ENCODE peak calls at places on chromosomes 4 and X, in seven cellular contexts. One of them, this sample, is unnamed.

GRCh38 chr4:183517781-183518180 is 12.9 kb downstream of the ING2 start:
- DNase-seq in A549: no peak
- DNase-seq in SK-N-SH: no peak
- DNase-seq in GM12878: no peak
- DNase-seq in IMR-90: peak
- DNase-seq in H1: no peak
- DNase-seq in HepG2: no peak
- DNase-seq in this sample: no peak

GRCh38 chr4:153273736-153274135 is 69.5 kb downstream of the TRIM2 start:
- DNase-seq in HepG2: no peak
- DNase-seq in H1: no peak
- DNase-seq in GM12878: no peak
- DNase-seq in A549: no peak
- DNase-seq in SK-N-SH: no peak
- DNase-seq in IMR-90: no peak
- DNase-seq in this sample: no peak

GRCh38 chrX:153863251-153863991 is 22.6 kb downstream of the L1CAM start:
- DNase-seq in H1: no peak
- DNase-seq in A549: no peak
- DNase-seq in IMR-90: no peak
- DNase-seq in GM12878: no peak
- DNase-seq in HepG2: no peak
- DNase-seq in SK-N-SH: peak
- DNase-seq in this sample: no peak

GRCh38 chr4:36226430-36227227 is 17.7 kb downstream of the ARAP2 start:
- DNase-seq in HepG2: no peak
- DNase-seq in H1: no peak
- DNase-seq in GM12878: no peak
- DNase-seq in SK-N-SH: no peak
- DNase-seq in IMR-90: no peak
- DNase-seq in A549: no peak
- DNase-seq in this sample: no peak

GRCh38 chrX:11111947-11112346 is 815 bp downstream of the HCCS start:
- DNase-seq in H1: no peak
- DNase-seq in A549: no peak
- DNase-seq in SK-N-SH: no peak
- DNase-seq in GM12878: no peak
- DNase-seq in HepG2: no peak
- DNase-seq in IMR-90: no peak
- DNase-seq in this sample: no peak

GRCh38 chr4:30429813-30430466 is 290.2 kb upstream of the PCDH7 start:
- DNase-seq in HepG2: no peak
- DNase-seq in IMR-90: peak
- DNase-seq in H1: no peak
- DNase-seq in GM12878: no peak
- DNase-seq in SK-N-SH: no peak
- DNase-seq in A549: no peak
- DNase-seq in this sample: no peak

GRCh38 chrX:23332101-23332887 is 2.4 kb upstream of the PTCHD1 start:
- DNase-seq in HepG2: no peak
- DNase-seq in SK-N-SH: peak
- DNase-seq in A549: no peak
- DNase-seq in IMR-90: no peak
- DNase-seq in H1: peak
- DNase-seq in GM12878: no peak
- DNase-seq in this sample: no peak

GRCh38 chr4:163941221-163941865 is 446.9 kb downstream of the TMA16 start:
- DNase-seq in SK-N-SH: no peak
- DNase-seq in A549: no peak
- DNase-seq in GM12878: no peak
- DNase-seq in HepG2: no peak
- DNase-seq in IMR-90: no peak
- DNase-seq in H1: no peak
- DNase-seq in this sample: no peak

GRCh38 chr4:105186701-105187158 is 40.1 kb downstream of the TET2 start:
- DNase-seq in IMR-90: peak
- DNase-seq in A549: no peak
- DNase-seq in H1: no peak
- DNase-seq in SK-N-SH: no peak
- DNase-seq in GM12878: no peak
- DNase-seq in HepG2: no peak
- DNase-seq in this sample: no peak

GRCh38 chrX:85223359-85223758 is 20.2 kb downstream of the SATL1 start:
- DNase-seq in SK-N-SH: no peak
- DNase-seq in A549: no peak
- DNase-seq in HepG2: no peak
- DNase-seq in H1: no peak
- DNase-seq in IMR-90: no peak
- DNase-seq in GM12878: no peak
- DNase-seq in this sample: no peak

GRCh38 chrX:21960569-21960968 is 20.1 kb downstream of the SMS start:
- DNase-seq in GM12878: no peak
- DNase-seq in H1: no peak
- DNase-seq in IMR-90: no peak
- DNase-seq in SK-N-SH: no peak
- DNase-seq in A549: no peak
- DNase-seq in HepG2: peak
- DNase-seq in this sample: peak

GRCh38 chrX:21958187-21958586 is 17.7 kb downstream of the SMS start:
- DNase-seq in IMR-90: no peak
- DNase-seq in GM12878: no peak
- DNase-seq in A549: no peak
- DNase-seq in HepG2: no peak
- DNase-seq in SK-N-SH: no peak
- DNase-seq in H1: no peak
- DNase-seq in this sample: no peak

GRCh38 chrX:21961142-21961541 is 20.6 kb downstream of the SMS start:
- DNase-seq in HepG2: no peak
- DNase-seq in H1: no peak
- DNase-seq in SK-N-SH: no peak
- DNase-seq in GM12878: no peak
- DNase-seq in A549: no peak
- DNase-seq in IMR-90: no peak
- DNase-seq in this sample: peak

GRCh38 chrX:21958888-21959287 is 18.4 kb downstream of the SMS start:
- DNase-seq in GM12878: no peak
- DNase-seq in A549: no peak
- DNase-seq in SK-N-SH: no peak
- DNase-seq in HepG2: no peak
- DNase-seq in H1: no peak
- DNase-seq in IMR-90: peak
- DNase-seq in this sample: no peak

DNA sequence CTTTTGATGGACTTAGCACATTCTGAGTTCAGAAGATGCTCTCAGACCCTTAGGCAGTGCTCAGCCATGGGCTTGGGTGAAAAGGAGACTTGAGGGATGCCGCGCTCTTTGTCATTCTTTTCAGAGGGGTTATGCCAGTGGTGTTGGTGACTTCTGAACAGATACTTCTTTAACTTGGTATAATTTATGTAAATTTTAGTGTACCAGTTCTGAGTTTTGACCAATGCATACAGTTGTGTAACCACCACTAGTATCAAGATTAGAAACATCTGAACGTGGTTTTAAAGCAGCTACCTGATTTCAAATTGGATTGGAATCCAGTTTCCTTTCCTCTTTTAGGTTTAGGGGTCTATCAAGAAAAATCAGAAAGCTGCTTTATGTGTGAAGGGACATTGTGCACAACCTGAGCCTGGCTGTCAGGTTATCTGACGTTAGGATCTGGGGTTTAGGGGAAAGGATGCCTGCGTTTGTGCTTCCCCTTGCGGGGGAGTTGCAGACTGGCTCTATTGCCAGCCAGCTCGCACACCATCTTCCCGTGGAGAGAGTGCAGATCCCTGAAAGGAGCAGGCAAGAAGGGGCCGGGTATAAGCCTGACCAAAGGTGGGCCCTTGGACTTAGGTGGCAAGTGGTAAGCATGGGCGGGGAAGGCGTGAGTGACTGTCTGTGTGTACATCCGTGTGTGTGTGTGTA is 19.0 kb downstream of the SMS start:
- DNase-seq in SK-N-SH: no peak
- DNase-seq in A549: no peak
- DNase-seq in HepG2: no peak
- DNase-seq in IMR-90: no peak
- DNase-seq in H1: no peak
- DNase-seq in GM12878: no peak
- DNase-seq in this sample: peak
- TF ChIP-seq RFX5 in SK-N-SH: no peak
- TF ChIP-seq RFX5 in A549: no peak
- TF ChIP-seq RFX5 in HepG2: no peak
- TF ChIP-seq RFX5 in IMR-90: no peak
- TF ChIP-seq RFX5 in H1: no peak
- TF ChIP-seq RFX5 in GM12878: no peak
- TF ChIP-seq RFX5 in this sample: no peak

GRCh38 chrX:97683256-97683655 is 799.5 kb downstream of the RPA4 start:
- DNase-seq in H1: no peak
- DNase-seq in IMR-90: no peak
- DNase-seq in GM12878: no peak
- DNase-seq in HepG2: no peak
- DNase-seq in SK-N-SH: no peak
- DNase-seq in A549: no peak
- DNase-seq in this sample: no peak

GRCh38 chrX:97685753-97686152 is 802.0 kb downstream of the RPA4 start:
- DNase-seq in H1: no peak
- DNase-seq in HepG2: peak
- DNase-seq in SK-N-SH: peak
- DNase-seq in IMR-90: peak
- DNase-seq in GM12878: no peak
- DNase-seq in A549: peak
- DNase-seq in this sample: peak
- TF ChIP-seq RFX5 in H1: no peak
- TF ChIP-seq RFX5 in HepG2: no peak
- TF ChIP-seq RFX5 in SK-N-SH: no peak
- TF ChIP-seq RFX5 in IMR-90: no peak
- TF ChIP-seq RFX5 in GM12878: no peak
- TF ChIP-seq RFX5 in A549: no peak
- TF ChIP-seq RFX5 in this sample: no peak

DNA sequence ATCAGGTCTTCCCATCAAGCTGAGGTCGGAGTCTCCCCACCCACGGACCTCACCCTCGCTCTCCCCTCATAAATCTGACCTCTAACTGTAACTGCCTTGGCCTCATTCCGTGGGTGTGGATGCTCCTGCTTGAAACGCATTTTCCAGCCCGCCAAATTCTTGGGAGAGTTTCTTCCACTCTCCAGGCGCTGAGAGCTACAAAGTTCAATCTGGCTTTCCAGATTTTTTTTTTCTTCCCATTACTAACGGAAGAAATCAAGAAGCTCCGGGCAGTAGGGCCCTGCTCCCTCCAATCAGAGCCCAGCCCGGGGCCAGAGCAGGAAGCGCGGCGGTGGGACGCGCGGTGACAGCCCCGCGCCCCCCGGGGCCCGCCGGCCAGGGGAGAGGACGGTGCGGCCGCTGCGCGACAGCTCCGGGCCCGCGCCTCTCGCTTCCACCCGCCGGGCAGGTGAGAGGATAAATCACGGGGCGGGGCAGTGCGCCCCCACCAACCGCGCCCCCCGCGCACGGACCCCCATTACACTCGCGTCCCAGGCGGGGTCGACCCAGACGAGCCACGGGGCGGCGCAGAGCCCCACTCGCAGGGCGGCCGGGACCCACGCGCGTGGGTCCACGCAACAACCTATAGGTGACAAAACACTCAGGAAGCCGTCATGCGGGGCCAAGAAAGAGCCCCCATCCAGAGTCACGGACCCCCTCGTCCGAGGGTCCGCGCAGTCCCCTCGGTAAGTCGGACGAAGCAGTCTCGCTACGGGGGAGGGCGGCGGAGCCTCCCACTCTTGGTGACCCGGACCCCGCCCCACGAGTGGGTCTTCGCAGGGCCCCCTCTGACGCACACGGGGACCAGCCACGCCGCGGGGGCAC is 916 bp downstream of the AFAP1 start:
- DNase-seq in GM12878: no peak
- DNase-seq in IMR-90: peak
- DNase-seq in H1: no peak
- DNase-seq in A549: peak
- DNase-seq in HepG2: no peak
- DNase-seq in SK-N-SH: peak
- DNase-seq in this sample: no peak
- TF ChIP-seq RFX5 in GM12878: no peak
- TF ChIP-seq RFX5 in IMR-90: no peak
- TF ChIP-seq RFX5 in H1: no peak
- TF ChIP-seq RFX5 in A549: no peak
- TF ChIP-seq RFX5 in HepG2: no peak
- TF ChIP-seq RFX5 in SK-N-SH: no peak
- TF ChIP-seq RFX5 in this sample: no peak

GRCh38 chr4:134812611-134813010 is 611.0 kb upstream of the PABPC4L start:
- DNase-seq in HepG2: no peak
- DNase-seq in H1: no peak
- DNase-seq in SK-N-SH: no peak
- DNase-seq in GM12878: no peak
- DNase-seq in A549: no peak
- DNase-seq in IMR-90: no peak
- DNase-seq in this sample: no peak
- TF ChIP-seq RFX5 in HepG2: no peak
- TF ChIP-seq RFX5 in H1: no peak
- TF ChIP-seq RFX5 in SK-N-SH: no peak
- TF ChIP-seq RFX5 in GM12878: no peak
- TF ChIP-seq RFX5 in A549: no peak
- TF ChIP-seq RFX5 in IMR-90: no peak
- TF ChIP-seq RFX5 in this sample: no peak

GRCh38 chrX:49960061-49960460 is 37.7 kb downstream of the CLCN5 start:
- DNase-seq in A549: no peak
- DNase-seq in H1: no peak
- DNase-seq in IMR-90: no peak
- DNase-seq in HepG2: no peak
- DNase-seq in GM12878: no peak
- DNase-seq in SK-N-SH: no peak
- DNase-seq in this sample: no peak
- TF ChIP-seq RFX5 in A549: no peak
- TF ChIP-seq RFX5 in H1: no peak
- TF ChIP-seq RFX5 in IMR-90: no peak
- TF ChIP-seq RFX5 in HepG2: no peak
- TF ChIP-seq RFX5 in GM12878: no peak
- TF ChIP-seq RFX5 in SK-N-SH: no peak
- TF ChIP-seq RFX5 in this sample: no peak

GRCh38 chr4:8239226-8239625 is 30.3 kb upstream of the HTRA3 start:
- DNase-seq in A549: no peak
- DNase-seq in H1: no peak
- DNase-seq in SK-N-SH: no peak
- DNase-seq in IMR-90: no peak
- DNase-seq in HepG2: no peak
- DNase-seq in GM12878: no peak
- DNase-seq in this sample: no peak
- TF ChIP-seq RFX5 in A549: no peak
- TF ChIP-seq RFX5 in H1: no peak
- TF ChIP-seq RFX5 in SK-N-SH: no peak
- TF ChIP-seq RFX5 in IMR-90: no peak
- TF ChIP-seq RFX5 in HepG2: no peak
- TF ChIP-seq RFX5 in GM12878: no peak
- TF ChIP-seq RFX5 in this sample: no peak

GRCh38 chrX:30373479-30373878 is 64.3 kb upstream of the NR0B1 start:
- DNase-seq in H1: no peak
- DNase-seq in IMR-90: no peak
- DNase-seq in SK-N-SH: no peak
- DNase-seq in A549: no peak
- DNase-seq in HepG2: no peak
- DNase-seq in GM12878: no peak
- DNase-seq in this sample: no peak
- TF ChIP-seq RFX5 in H1: no peak
- TF ChIP-seq RFX5 in IMR-90: no peak
- TF ChIP-seq RFX5 in SK-N-SH: no peak
- TF ChIP-seq RFX5 in A549: no peak
- TF ChIP-seq RFX5 in HepG2: no peak
- TF ChIP-seq RFX5 in GM12878: no peak
- TF ChIP-seq RFX5 in this sample: no peak